ENCODE peak calls at places on chromosomes 16 and 17, in six cellular contexts. O is IMR-90, E is foreskin fibroblast, A is tibial artery, G is psoas muscle, R is A549. U is an unnamed sample.

GRCh38 chr17:2690165-2691068 is 21.1 kb downstream of the CLUH start:
- DNase-seq in R (no peak), O (no peak), A (peak; percentile 17), E (no peak), G (no peak), U (no peak)

GRCh38 chr17:30095507-30096244 is 20.9 kb upstream of the NSRP1 start:
- DNase-seq in G (no peak), O (peak; percentile 82), R (peak; percentile 78), E (peak; percentile 61), A (no peak), U (peak; percentile 85)

GRCh38 chr17:40490289-40490853 is 11.1 kb downstream of the TNS4 start:
- DNase-seq in O (peak; percentile 81), A (peak; percentile 85), E (peak; percentile 69), G (peak; percentile 68), R (no peak), U (peak; percentile 85)

GRCh38 chr17:21029032-21029431 is 13.8 kb downstream of the USP22 start:
- DNase-seq in G (peak; percentile 69), A (peak; percentile 72), O (peak; percentile 84), R (no peak), E (peak; percentile 66), U (peak; percentile 59)

GRCh38 chr16:88382491-88383400 is at the start of gene ZNF469:
- DNase-seq in A (no peak), O (peak; percentile 57), E (peak; percentile 39), G (peak; percentile 50), R (peak; percentile 58), U (peak; percentile 17)

GRCh38 chr16:27721548-27722265 is 171.8 kb downstream of the KATNIP start:
- DNase-seq in A (peak; percentile 84), O (peak; percentile 78), G (peak; percentile 73), R (no peak), E (peak; percentile 87), U (peak; percentile 55)

GRCh38 chr16:71628810-71629209 is 2.8 kb downstream of the MARVELD3 start:
- DNase-seq in A (no peak), R (no peak), G (no peak), E (no peak), O (no peak), U (peak; percentile 87)

GRCh38 chr16:25124503-25124902 is 13.0 kb downstream of the LCMT1 start:
- DNase-seq in A (no peak), E (no peak), R (no peak), O (no peak), G (no peak), U (no peak)

GRCh38 chr17:41773190-41773588 is 13.3 kb downstream of the JUP start:
- DNase-seq in E (peak; percentile 78), R (peak; percentile 89), G (peak; percentile 55), O (peak; percentile 91), A (no peak), U (peak; percentile 87)

GRCh38 chr17:34242553-34242952 is 12.5 kb upstream of the CCL2 start:
- DNase-seq in R (no peak), G (no peak), E (no peak), O (no peak), A (no peak), U (no peak)

GRCh38 chr17:78069695-78070094 is 58.9 kb downstream of the TMC6 start:
- DNase-seq in G (no peak), E (no peak), R (no peak), A (no peak), O (no peak), U (no peak)

GRCh38 chr16:11067266-11067665 is 122.9 kb downstream of the CLEC16A start:
- DNase-seq in O (no peak), G (no peak), R (no peak), A (no peak), E (no peak), U (no peak)

GRCh38 chr17:16286947-16287562 is 66.2 kb downstream of the CENPV start:
- DNase-seq in G (peak; percentile 19), O (no peak), A (no peak), E (no peak), R (no peak), U (no peak)
- H3K4me3 ChIP-seq in G (peak overlapping the region; percentile 45), O (no peak overlapping the region), A (peak overlapping the region; percentile 27), E (no peak overlapping the region), R (no peak overlapping the region), U (no peak overlapping the region)

GRCh38 chr17:80001376-80001775 is 34.3 kb downstream of the TBC1D16 start:
- DNase-seq in E (no peak), G (no peak), A (no peak), O (no peak), R (no peak), U (no peak)
- TF ChIP-seq CTCF in E (no peak), G (no peak), A (no peak), O (no peak), R (no peak), U (no peak)

GRCh38 chr17:75486951-75487350 is 28.4 kb downstream of the CASKIN2 start:
- DNase-seq in O (no peak), G (no peak), E (no peak), A (no peak), R (no peak), U (no peak)

GRCh38 chr17:75488693-75489510 is 26.4 kb downstream of the CASKIN2 start:
- DNase-seq in E (no peak), R (no peak), A (no peak), O (no peak), G (no peak), U (no peak)

GRCh38 chr17:75485688-75486087 is 29.3 kb downstream of the TMEM94 start:
- DNase-seq in E (no peak), O (no peak), G (peak; percentile 10), A (no peak), R (no peak), U (no peak)

GRCh38 chr17:75486151-75486550 is 29.2 kb downstream of the CASKIN2 start:
- DNase-seq in R (no peak), E (no peak), O (no peak), A (no peak), G (peak; percentile 20), U (no peak)

DNA sequence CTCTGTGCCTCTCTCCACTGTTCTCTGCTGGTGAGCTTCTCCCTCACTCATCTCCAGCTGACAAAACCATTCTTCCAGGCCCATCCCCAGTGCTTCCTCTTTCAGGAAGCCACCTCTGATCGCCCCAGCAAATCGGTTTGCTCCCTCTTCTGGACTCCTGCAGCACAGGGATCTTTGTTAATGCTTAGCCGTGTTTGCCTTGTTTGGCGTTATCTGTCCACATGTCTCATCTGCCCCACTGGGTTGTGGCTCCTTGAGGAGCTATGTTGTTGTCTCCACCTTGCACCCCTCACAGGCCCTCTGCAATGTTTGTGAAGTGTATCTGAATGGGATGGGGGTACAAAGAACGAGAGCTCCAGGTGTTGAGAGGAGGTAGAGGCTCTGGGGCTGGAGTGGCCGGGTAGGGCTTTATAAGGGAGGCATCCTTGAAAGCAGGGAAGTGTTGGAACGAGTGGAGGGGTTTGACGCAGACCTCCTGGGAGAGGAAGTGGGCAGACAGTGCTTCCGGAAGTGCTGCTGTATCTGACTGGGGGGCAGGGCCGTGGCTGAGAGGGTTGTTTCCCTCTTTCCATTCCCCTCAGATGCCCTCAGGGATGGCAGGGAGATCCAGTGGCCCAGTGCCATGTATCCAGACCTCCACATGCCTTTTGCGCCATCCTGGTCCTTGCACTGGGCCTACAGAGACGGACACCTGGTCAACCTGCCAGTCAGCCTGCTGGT is 27.8 kb downstream of the CASKIN2 start:
- DNase-seq in R (no peak), A (peak; percentile 56), E (no peak), G (peak; percentile 45), O (no peak), U (no peak)
- H3K4me3 ChIP-seq in R (no peak overlapping the region), A (no peak overlapping the region), E (no peak overlapping the region), G (no peak overlapping the region), O (no peak overlapping the region), U (no peak overlapping the region)

DNA sequence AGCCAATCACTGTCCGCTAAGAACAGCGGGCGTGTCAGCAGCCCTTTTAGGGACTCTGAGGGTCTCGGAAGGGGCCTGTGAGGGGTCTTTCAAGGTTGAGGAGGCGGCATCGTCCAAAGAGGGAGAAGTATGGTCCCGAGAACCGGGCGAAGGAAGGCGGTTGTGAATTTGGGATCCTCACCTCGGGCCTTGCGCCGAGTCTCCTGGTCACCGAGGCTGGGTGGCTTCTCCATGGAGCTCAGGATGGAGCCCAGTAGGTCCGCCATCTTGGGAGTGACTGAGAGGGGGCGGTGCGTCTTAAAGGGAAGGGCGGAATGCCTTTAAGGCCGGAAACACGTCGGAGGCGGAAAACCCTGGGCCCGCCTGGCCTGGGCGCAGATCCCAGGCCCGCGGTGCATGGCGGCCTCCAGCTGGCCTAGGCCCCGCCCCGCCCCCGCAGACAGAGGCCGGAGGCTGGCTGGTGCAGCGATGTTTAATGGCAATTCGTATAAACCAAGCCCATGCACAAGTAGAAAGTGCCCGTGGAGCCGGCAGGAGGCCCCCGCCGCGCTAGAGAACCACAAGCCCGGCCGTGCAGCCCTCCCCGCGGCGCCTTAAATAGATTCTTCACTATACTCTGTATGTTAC is at the start of gene SPAG7:
- DNase-seq in R (peak; percentile 97), E (peak; percentile 97), O (peak; percentile 98), G (peak; percentile 93), A (peak; percentile 93), U (peak; percentile 99)
- TF ChIP-seq CTCF in R (no peak), E (peak; percentile 6), O (peak; percentile 21), G (no peak), A (no peak), U (no peak)

DNA sequence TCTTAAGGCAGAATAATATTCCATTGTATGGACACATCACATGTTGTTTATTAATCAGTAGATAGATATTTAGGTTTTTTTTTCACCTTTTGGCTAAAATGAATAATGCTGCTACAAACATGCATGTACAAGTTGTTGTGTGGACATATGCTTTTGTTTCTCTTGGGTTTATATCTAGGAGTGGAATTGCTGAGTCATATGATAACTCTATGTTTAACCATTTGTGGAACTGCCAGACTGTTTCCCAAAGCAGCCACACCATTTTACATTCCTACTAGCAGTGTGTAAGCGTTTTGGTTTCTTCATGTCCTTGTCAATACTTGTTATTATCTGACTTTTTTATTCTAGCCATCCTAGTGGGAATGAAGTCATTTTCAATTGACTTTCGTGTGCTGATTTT is 21.3 kb downstream of the CYLD start:
- DNase-seq in G (no peak), O (peak; percentile 37), A (no peak), E (no peak), R (no peak), U (no peak)
- H3K4me3 ChIP-seq in G (no peak overlapping the region), O (no peak overlapping the region), A (no peak overlapping the region), E (no peak overlapping the region), R (no peak overlapping the region), U (no peak overlapping the region)

U was measured in astrocyte of the spinal cord.